ENCODE peak calls at places on chromosomes 3 and 15, in nine cellular contexts. J is AG10803, F is IMR-90, Y is lower leg skin, Z is heart left ventricle, D is glutamatergic neuron, N is gastrocnemius medialis, H is Calu3, R is OCI-LY7. L is an unnamed sample.

GRCh38 chr3:105353485-105354161 is 13.1 kb upstream of the ALCAM start:
- DNase-seq in F (peak), R (no peak), Z (peak), J (no peak), Y (peak), H (peak), N (no peak), D (peak), L (peak)

GRCh38 chr15:91992940-91993339 is 139.4 kb downstream of the SLCO3A1 start:
- DNase-seq in J (no peak), R (no peak), D (no peak), N (no peak), F (no peak), Y (no peak), Z (no peak), H (no peak), L (no peak)

GRCh38 chr15:96703794-96704550 is 373.5 kb downstream of the NR2F2 start:
- DNase-seq in D (no peak), Y (no peak), H (no peak), N (no peak), R (no peak), J (no peak), F (no peak), Z (no peak), L (no peak)

GRCh38 chr3:141105828-141106628 is 54.9 kb downstream of the SPSB4 start:
- DNase-seq in J (peak), N (peak), F (peak), H (peak), R (peak), Y (peak), D (peak), Z (no peak), L (peak)

GRCh38 chr3:140408252-140408651 is 269.6 kb upstream of the TRIM42 start:
- DNase-seq in H (no peak), F (no peak), Z (no peak), N (no peak), R (no peak), Y (no peak), D (no peak), J (no peak), L (no peak)

GRCh38 chr3:132593950-132594328 is 3.1 kb upstream of the ACKR4 start:
- DNase-seq in D (no peak), R (no peak), Y (no peak), F (peak), N (no peak), Z (no peak), J (peak), H (no peak), L (no peak)

GRCh38 chr3:132753946-132754345 is 31.7 kb upstream of the NPHP3 start:
- DNase-seq in J (no peak), Y (no peak), R (no peak), H (no peak), F (no peak), D (no peak), N (no peak), Z (no peak), L (no peak)

GRCh38 chr3:16177962-16178627 is 3.6 kb downstream of the GALNT15 start:
- DNase-seq in H (peak), Y (peak), R (peak), D (peak), J (peak), F (peak), N (peak), Z (peak), L (peak)

GRCh38 chr15:25695875-25696760 is 167.0 kb downstream of the ATP10A start:
- DNase-seq in Y (peak), D (no peak), F (no peak), J (no peak), N (no peak), H (no peak), R (no peak), Z (no peak), L (no peak)

GRCh38 chr3:44939581-44940036 is 36.4 kb downstream of the ZDHHC3 start:
- DNase-seq in Z (no peak), H (no peak), N (no peak), D (no peak), J (no peak), F (peak), R (no peak), Y (no peak), L (no peak)

GRCh38 chr3:102532901-102533300 is 98.1 kb downstream of the ZPLD1 start:
- DNase-seq in D (no peak), F (peak), H (no peak), Y (no peak), R (peak), J (peak), Z (no peak), N (no peak), L (no peak)

GRCh38 chr3:46948830-46949671 is 27.5 kb downstream of the CCDC12 start:
- DNase-seq in Z (peak), N (no peak), D (peak), H (peak), F (no peak), J (no peak), Y (no peak), R (no peak), L (peak)

GRCh38 chr3:87191175-87191574 is 35.9 kb upstream of the CHMP2B start:
- DNase-seq in F (no peak), N (no peak), D (no peak), H (no peak), Y (no peak), Z (no peak), R (no peak), J (no peak), L (no peak)

GRCh38 chr3:150303776-150304175 is 104.3 kb upstream of the TSC22D2 start:
- DNase-seq in D (no peak), J (no peak), F (no peak), R (peak), Z (no peak), Y (no peak), H (peak), N (no peak), L (peak)

GRCh38 chr3:151351216-151351615 is 21.9 kb upstream of the P2RY13 start:
- DNase-seq in R (no peak), D (no peak), F (no peak), N (no peak), H (no peak), Y (no peak), J (no peak), Z (no peak), L (no peak)

GRCh38 chr3:116517308-116517707 is 72.0 kb upstream of the LSAMP start:
- DNase-seq in R (peak), H (peak), F (peak), Z (no peak), Y (no peak), D (no peak), N (no peak), J (peak), L (no peak)

GRCh38 chr3:158103131-158103955 is 2.9 kb downstream of the SHOX2 start:
- DNase-seq in N (no peak), Z (no peak), F (no peak), H (peak), R (no peak), D (peak), J (peak), Y (peak), L (peak)

GRCh38 chr3:27752926-27753325 is 30.8 kb upstream of the EOMES start:
- DNase-seq in Y (no peak), D (no peak), R (no peak), Z (no peak), J (no peak), H (no peak), F (no peak), N (no peak), L (no peak)

GRCh38 chr3:140709751-140710150 is 31.9 kb downstream of the TRIM42 start:
- DNase-seq in Y (no peak), N (no peak), D (no peak), F (no peak), H (no peak), Z (no peak), J (no peak), R (no peak), L (no peak)

GRCh38 chr3:146035366-146035765 is 125.6 kb downstream of the PLOD2 start:
- DNase-seq in Z (no peak), H (no peak), F (peak), D (no peak), R (no peak), Y (no peak), N (no peak), J (peak), L (no peak)

GRCh38 chr3:55242921-55243320 is 244.2 kb downstream of the WNT5A start:
- DNase-seq in Z (no peak), Y (no peak), D (no peak), N (no peak), J (no peak), F (no peak), R (no peak), H (no peak), L (no peak)

GRCh38 chr3:175107231-175107630 is 248.1 kb downstream of the NAALADL2 start:
- DNase-seq in D (no peak), Y (no peak), R (no peak), J (no peak), Z (no peak), F (peak), H (no peak), N (no peak), L (no peak)

GRCh38 chr3:82736696-82737277 is 975.3 kb upstream of the GBE1 start:
- DNase-seq in Y (no peak), D (no peak), H (peak), F (no peak), Z (no peak), R (peak), J (no peak), N (no peak), L (no peak)

GRCh38 chr15:79989682-79990081 is 18.7 kb upstream of the BCL2A1 start:
- DNase-seq in R (no peak), J (peak), Z (no peak), D (no peak), H (no peak), Y (no peak), F (peak), N (no peak), L (no peak)

GRCh38 chr15:74537736-74538135 is 3.3 kb upstream of the ARID3B start:
- DNase-seq in J (no peak), F (no peak), Y (peak), H (no peak), Z (no peak), D (no peak), R (no peak), N (no peak), L (no peak)

GRCh38 chr15:26729030-26729429 is 43.8 kb downstream of the GABRB3 start:
- DNase-seq in Y (no peak), J (no peak), H (no peak), N (no peak), D (peak), R (no peak), F (no peak), Z (no peak), L (no peak)

GRCh38 chr15:66838671-66839239 is 136.7 kb downstream of the SMAD6 start:
- DNase-seq in J (peak), H (no peak), N (no peak), D (no peak), Z (no peak), Y (no peak), R (peak), F (peak), L (peak)

GRCh38 chr3:15955968-15956367 is 158.2 kb upstream of the ANKRD28 start:
- DNase-seq in R (no peak), Z (no peak), F (peak), D (no peak), H (no peak), Y (no peak), N (no peak), J (no peak), L (no peak)

GRCh38 chr3:34882764-34883163 is 756.6 kb upstream of the ARPP21 start:
- DNase-seq in H (peak), N (no peak), R (peak), D (no peak), F (no peak), J (no peak), Z (no peak), Y (no peak), L (peak)

GRCh38 chr3:146817705-146818104 is 212.6 kb upstream of the PLSCR5 start:
- DNase-seq in N (no peak), Y (no peak), J (peak), H (no peak), F (peak), Z (no peak), R (no peak), D (no peak), L (no peak)

GRCh38 chr3:148873928-148874326 is 8.8 kb downstream of the CPA3 start:
- DNase-seq in J (no peak), Z (no peak), N (no peak), F (peak), Y (no peak), R (no peak), H (no peak), D (no peak), L (no peak)

GRCh38 chr3:157633241-157633640 is 130.0 kb upstream of the VEPH1 start:
- DNase-seq in N (no peak), D (no peak), H (no peak), J (no peak), Z (no peak), F (no peak), R (no peak), Y (no peak), L (no peak)

GRCh38 chr3:185552358-185552877 is at the start of gene LIPH:
- DNase-seq in H (peak), R (no peak), N (no peak), Z (no peak), J (peak), F (peak), D (no peak), Y (peak), L (no peak)

GRCh38 chr15:71595846-71596553 is 214.4 kb upstream of the NR2E3 start:
- DNase-seq in N (no peak), D (no peak), F (peak), R (no peak), J (peak), Z (no peak), Y (no peak), H (no peak), L (no peak)

GRCh38 chr15:90211440-90212168 is 10.5 kb downstream of the SEMA4B start:
- DNase-seq in Z (no peak), J (no peak), Y (peak), D (no peak), H (peak), R (no peak), F (peak), N (no peak), L (no peak)

GRCh38 chr15:90212221-90213079 is 11.3 kb downstream of the SEMA4B start:
- DNase-seq in Z (no peak), H (peak), R (no peak), F (no peak), J (no peak), N (no peak), Y (no peak), D (no peak), L (no peak)

GRCh38 chr15:90213818-90214204 is 12.7 kb downstream of the SEMA4B start:
- DNase-seq in J (no peak), D (no peak), F (no peak), R (no peak), Y (no peak), H (no peak), Z (no peak), N (no peak), L (no peak)

GRCh38 chr15:90213123-90213817 is 12.1 kb downstream of the SEMA4B start:
- DNase-seq in D (no peak), N (no peak), R (no peak), Z (no peak), J (no peak), H (peak), F (no peak), Y (no peak), L (no peak)

GRCh38 chr15:90214553-90215205 is 13.5 kb downstream of the SEMA4B start:
- DNase-seq in R (no peak), D (no peak), Z (no peak), F (no peak), H (no peak), J (no peak), N (no peak), Y (no peak), L (no peak)
- TF ChIP-seq CTCF in R (no peak), D (peak), Z (peak), F (no peak), H (peak), J (peak), N (peak), Y (no peak), L (peak)

DNA sequence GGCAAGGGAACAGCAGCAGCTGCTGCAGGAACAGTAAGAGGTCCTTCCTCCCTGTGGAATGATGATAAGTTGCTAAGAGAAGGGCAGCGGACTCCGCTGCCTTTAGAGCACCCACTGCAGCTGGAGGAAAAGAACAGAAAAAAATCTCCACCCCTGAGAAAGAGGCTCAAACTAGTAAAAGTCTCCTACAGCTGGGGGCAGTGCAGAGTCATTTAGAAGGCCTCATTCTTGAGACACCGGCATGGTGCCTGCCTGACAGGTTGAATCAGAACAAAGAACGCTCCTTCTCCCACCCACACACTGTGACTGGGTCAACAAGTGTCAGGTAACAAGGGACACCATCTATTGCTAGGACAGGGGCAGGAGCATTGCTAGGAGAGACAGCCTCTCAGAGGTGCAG is 188.4 kb downstream of the ABHD5 start:
- DNase-seq in F (no peak), J (no peak), Y (no peak), H (peak), Z (no peak), R (peak), N (no peak), D (no peak), L (peak)
- TF ChIP-seq CTCF in F (peak), J (peak), Y (no peak), H (no peak), Z (no peak), R (peak), N (no peak), D (no peak), L (no peak)

DNA sequence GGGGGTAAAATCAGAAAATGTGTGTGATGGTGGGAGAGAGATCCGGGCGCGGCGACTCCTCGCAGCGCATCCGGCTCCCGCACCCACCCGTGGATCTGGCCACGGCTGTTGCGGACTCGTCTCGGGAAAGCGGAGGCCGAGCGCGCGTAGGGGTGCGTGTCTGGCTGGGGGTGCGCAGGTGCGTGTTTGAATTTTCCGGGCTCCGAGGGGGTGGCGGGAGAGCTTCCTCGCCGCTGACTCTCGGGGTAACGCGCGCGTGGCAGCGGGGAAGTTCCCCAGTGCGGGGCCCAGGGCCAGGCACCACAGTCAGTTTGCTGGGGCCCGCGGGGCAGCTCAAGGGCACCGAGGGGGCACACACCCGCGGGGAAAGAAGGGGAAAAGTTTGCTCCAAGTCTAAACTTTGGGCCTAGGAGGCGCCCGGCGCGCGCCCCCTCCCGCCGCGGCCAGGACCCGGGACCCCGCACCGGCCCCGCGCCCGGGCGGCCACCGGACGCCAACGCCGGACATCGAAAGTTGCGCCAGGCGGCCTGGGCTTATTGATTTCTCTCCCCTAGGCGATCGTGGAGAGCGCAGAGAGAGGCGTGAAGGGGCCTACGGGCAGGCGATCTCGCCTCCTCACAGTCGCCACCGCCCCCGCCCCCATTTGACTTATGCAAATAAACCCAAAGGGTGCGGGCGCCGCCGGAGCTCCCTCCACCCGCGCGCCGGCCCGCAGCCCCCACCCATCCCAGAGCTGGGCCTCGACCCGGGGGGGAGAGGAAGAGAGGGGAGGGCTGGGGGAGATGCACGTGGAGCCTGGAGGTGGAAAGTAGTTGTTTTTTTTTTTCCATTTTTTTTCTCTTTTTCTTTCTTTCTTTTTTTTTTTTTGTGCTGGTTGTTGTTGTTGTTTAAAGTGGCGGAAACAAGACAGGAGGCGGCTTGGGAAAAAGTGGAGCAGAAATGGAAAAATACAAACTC is 638 bp downstream of the FOXP1 start:
- DNase-seq in N (peak), F (peak), Z (peak), R (peak), D (peak), Y (peak), J (peak), H (peak), L (peak)
- TF ChIP-seq CTCF in N (no peak), F (peak), Z (no peak), R (no peak), D (no peak), Y (no peak), J (no peak), H (no peak), L (no peak)

DNA sequence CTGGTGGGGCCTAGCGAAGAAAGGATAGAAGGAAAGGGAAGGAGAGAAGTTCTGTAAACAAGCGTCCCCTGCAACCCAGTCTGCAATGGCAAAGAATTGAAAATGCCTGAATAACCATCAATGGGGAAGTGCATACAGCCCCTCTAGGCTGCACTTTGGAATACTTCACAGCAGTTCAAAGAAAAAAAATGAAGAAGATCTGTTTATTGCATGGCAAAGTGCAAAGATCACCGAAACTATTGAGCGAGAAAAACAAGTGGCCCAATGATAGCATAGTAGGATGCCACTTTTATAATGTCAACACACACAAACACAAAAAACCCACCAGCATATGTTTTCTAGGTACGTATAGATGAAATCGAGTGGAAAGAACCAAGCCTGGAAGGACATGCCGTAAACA is 13.6 kb upstream of the SLC6A1 start:
- DNase-seq in D (no peak), R (no peak), Z (peak), J (no peak), N (no peak), F (no peak), H (no peak), Y (no peak), L (no peak)
- TF ChIP-seq CTCF in D (no peak), R (no peak), Z (no peak), J (no peak), N (no peak), F (no peak), H (no peak), Y (no peak), L (no peak)

GRCh38 chr3:111764645-111765091 is 94.4 kb upstream of the PHLDB2 start:
- DNase-seq in Y (no peak), J (peak), R (no peak), Z (no peak), F (peak), D (no peak), H (no peak), N (no peak), L (no peak)
- TF ChIP-seq CTCF in Y (no peak), J (peak), R (peak), Z (no peak), F (peak), D (no peak), H (no peak), N (no peak), L (no peak)

GRCh38 chr3:21042184-21042583 is 708.8 kb downstream of the ZNF385D start:
- DNase-seq in Z (no peak), D (no peak), H (no peak), R (no peak), F (no peak), J (no peak), N (no peak), Y (no peak), L (no peak)

GRCh38 chr3:21041621-21042020 is 709.4 kb downstream of the ZNF385D start:
- DNase-seq in R (no peak), Y (no peak), F (no peak), J (peak), N (no peak), D (no peak), Z (no peak), H (no peak), L (no peak)

DNA sequence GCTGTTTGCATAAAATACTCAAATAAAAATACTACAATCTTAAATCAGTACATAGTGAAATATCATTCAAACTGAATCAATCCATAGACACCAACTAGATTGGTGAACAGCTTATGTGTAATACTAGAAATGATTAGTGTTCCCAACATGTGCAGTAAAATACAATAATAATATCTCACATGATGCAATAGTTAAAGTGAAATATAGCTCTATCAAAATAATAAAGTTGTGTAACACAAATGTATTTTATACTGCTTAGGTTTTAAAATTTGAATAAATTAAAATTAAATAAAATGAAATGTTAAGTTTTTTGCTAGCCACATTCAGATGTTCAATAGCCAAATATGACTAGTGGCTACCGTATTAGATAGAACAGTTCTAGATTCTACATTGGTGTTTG is 714.1 kb downstream of the ZNF385D start:
- DNase-seq in N (no peak), H (no peak), F (no peak), Y (no peak), Z (no peak), R (no peak), J (no peak), D (no peak), L (no peak)
- TF ChIP-seq CTCF in N (no peak), H (no peak), F (no peak), Y (no peak), Z (no peak), R (no peak), J (no peak), D (no peak), L (no peak)

GRCh38 chr3:53677406-53677805 is 168.8 kb downstream of the CHDH start:
- DNase-seq in R (peak), J (no peak), F (no peak), N (no peak), D (no peak), Y (no peak), H (no peak), Z (no peak), L (no peak)
- TF ChIP-seq CTCF in R (peak), J (peak), F (no peak), N (peak), D (no peak), Y (no peak), H (no peak), Z (peak), L (peak)